ENCODE peak calls at places on chromosomes 7 and 10, in five cellular contexts. V is CD8-positive, alpha-beta T cell; Y is SJSA1; L is uterus; N is PC-3. H is an unnamed sample.

GRCh38 chr10:45261946-45262345 is 53.5 kb downstream of the OR13A1 start:
- DNase-seq in L (no peak), Y (no peak), N (no peak), V (no peak), H (no peak)

GRCh38 chr7:97430001-97430400 is 301.9 kb upstream of the TAC1 start:
- DNase-seq in L (no peak), N (no peak), Y (no peak), V (no peak), H (peak)

GRCh38 chr10:97069026-97069425 is 116.7 kb downstream of the SLIT1 start:
- DNase-seq in N (no peak), V (no peak), L (no peak), Y (no peak), H (no peak)

GRCh38 chr7:50728184-50728583 is 54.5 kb downstream of the GRB10 start:
- DNase-seq in L (no peak), V (no peak), Y (no peak), N (no peak), H (no peak)

GRCh38 chr10:88880287-88881094 is 446 bp downstream of the STAMBPL1 start:
- DNase-seq in L (peak), V (peak), N (peak), Y (peak), H (peak)

GRCh38 chr7:31858051-31858450 is 171.0 kb downstream of the PPP1R17 start:
- DNase-seq in L (no peak), V (no peak), N (peak), Y (no peak), H (no peak)

GRCh38 chr10:59524373-59524772 is 162.0 kb upstream of the FAM13C start:
- DNase-seq in L (peak), V (no peak), N (no peak), Y (no peak), H (no peak)

GRCh38 chr7:26376208-26376917 is 84.7 kb downstream of the SNX10 start:
- DNase-seq in V (peak), N (no peak), Y (no peak), L (no peak), H (no peak)

GRCh38 chr10:29767958-29768357 is 133.2 kb upstream of the SVIL start:
- DNase-seq in N (no peak), Y (no peak), V (no peak), L (no peak), H (no peak)

GRCh38 chr10:70684374-70684773 is 12.1 kb downstream of the ADAMTS14 start:
- DNase-seq in Y (no peak), L (no peak), N (no peak), V (no peak), H (no peak)

GRCh38 chr10:101291254-101292193 is 62.3 kb upstream of the LBX1 start:
- DNase-seq in V (peak), N (peak), Y (peak), L (no peak), H (peak)

GRCh38 chr7:153276394-153276793 is 516.8 kb downstream of the ACTR3B start:
- DNase-seq in Y (no peak), L (no peak), V (no peak), N (no peak), H (no peak)

GRCh38 chr10:104330168-104331117 is 7.8 kb downstream of the ITPRIP start:
- DNase-seq in N (peak), L (peak), V (no peak), Y (peak), H (no peak)

GRCh38 chr10:131743190-131744151 is 157.3 kb upstream of the PPP2R2D start:
- DNase-seq in L (no peak), Y (peak), V (no peak), N (no peak), H (no peak)

GRCh38 chr7:99843808-99844207 is 16.0 kb downstream of the CYP3A43 start:
- DNase-seq in V (no peak), L (no peak), Y (no peak), N (no peak), H (no peak)

GRCh38 chr10:986137-986825 is 2.0 kb upstream of the GTPBP4 start:
- DNase-seq in Y (peak), V (no peak), N (peak), L (no peak), H (no peak)
- H3K27ac ChIP-seq in Y (peak), V (no peak), N (peak), L (no peak), H (no peak)

DNA sequence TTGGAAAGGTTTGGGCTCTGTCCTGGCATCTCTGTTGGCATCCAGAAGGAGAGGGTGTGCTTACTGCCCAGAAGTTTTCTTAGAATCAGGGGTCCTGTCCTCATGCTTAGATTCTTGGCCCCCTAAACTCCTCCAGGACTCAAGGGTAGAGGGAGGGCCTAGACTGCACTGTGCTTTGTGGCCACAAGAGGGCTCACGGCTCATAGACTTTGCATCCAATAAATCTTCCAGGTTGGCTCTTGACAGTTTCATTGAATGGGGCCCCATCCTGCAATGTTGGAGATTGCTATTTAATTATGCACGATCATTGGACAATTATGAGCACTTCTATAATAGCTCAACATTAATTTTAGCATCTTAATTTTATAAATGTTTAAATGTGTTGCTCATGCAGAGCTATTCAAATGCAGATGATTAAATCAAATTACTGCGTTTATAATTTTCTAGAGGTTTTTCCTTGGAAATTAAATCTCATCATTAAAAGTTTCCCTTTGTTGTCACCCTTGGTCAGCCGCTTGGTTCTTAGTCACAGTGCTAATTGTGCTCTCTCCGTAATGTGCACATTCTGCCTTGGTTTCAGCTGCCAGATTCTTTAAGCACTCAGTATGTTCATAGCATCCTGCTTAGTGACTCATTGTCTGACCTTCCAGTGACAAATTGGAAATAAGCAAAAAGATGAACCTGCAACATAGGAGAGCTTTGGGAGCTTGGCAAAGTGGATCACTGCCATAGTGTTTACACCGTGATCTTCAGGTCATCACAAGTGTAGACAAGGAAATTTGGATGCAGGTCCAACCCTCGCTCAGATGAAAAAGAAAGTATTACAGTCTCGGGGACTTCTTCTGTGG is 33.5 kb upstream of the PLPP4 start:
- DNase-seq in L (no peak), Y (peak), V (no peak), N (peak), H (peak)
- H3K27ac ChIP-seq in L (no peak), Y (no peak), V (no peak), N (peak), H (no peak)

GRCh38 chr10:60537697-60538096 is 148.0 kb upstream of the ANK3 start:
- DNase-seq in N (peak), Y (no peak), L (no peak), V (no peak), H (no peak)

GRCh38 chr10:60532691-60533468 is 143.2 kb upstream of the ANK3 start:
- DNase-seq in V (no peak), N (peak), Y (no peak), L (no peak), H (no peak)

GRCh38 chr10:60534791-60535389 is 145.2 kb upstream of the ANK3 start:
- DNase-seq in N (no peak), V (no peak), L (no peak), Y (no peak), H (no peak)

GRCh38 chr10:60535427-60535826 is 145.8 kb upstream of the ANK3 start:
- DNase-seq in L (no peak), Y (no peak), N (peak), V (no peak), H (no peak)

GRCh38 chr10:60536529-60537114 is 146.9 kb upstream of the ANK3 start:
- DNase-seq in L (no peak), N (peak), V (no peak), Y (no peak), H (no peak)
- H3K27ac ChIP-seq in L (no peak), N (peak), V (no peak), Y (no peak), H (peak)

DNA sequence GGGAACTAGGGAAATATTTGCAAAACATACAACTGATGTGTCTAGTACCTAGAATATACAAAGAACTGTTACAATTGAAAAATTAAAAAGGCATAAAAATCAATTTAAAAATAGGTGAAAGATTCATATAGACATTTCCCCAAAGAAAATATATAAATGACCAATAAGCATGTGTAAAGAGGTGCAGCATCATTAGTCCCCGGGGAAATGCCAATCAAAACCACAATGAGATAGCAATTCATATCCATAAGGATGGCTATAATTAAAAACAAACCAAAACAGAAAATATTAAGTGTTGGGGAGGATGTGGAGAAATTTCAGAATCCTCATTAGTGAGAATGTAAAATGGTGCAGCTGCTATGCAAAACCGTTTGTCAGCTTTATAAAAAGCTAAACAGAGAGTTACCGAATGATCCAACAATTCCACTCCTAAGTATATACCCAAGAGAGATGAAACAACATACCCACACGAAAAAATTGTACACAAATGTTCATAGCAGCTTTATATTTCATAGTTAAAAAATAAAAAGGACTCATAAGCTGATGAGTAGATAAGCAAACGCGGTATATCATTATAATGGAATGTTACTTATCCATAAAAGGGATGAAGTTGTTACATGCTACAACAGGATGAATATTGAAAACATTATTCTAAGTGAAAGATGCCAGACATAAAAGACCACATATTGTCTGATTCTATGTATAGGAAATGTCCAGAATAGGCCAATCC is 210.1 kb upstream of the INHBA start:
- DNase-seq in V (no peak), L (no peak), Y (no peak), N (peak), H (no peak)
- H3K27ac ChIP-seq in V (no peak), L (no peak), Y (peak), N (peak), H (no peak)

DNA sequence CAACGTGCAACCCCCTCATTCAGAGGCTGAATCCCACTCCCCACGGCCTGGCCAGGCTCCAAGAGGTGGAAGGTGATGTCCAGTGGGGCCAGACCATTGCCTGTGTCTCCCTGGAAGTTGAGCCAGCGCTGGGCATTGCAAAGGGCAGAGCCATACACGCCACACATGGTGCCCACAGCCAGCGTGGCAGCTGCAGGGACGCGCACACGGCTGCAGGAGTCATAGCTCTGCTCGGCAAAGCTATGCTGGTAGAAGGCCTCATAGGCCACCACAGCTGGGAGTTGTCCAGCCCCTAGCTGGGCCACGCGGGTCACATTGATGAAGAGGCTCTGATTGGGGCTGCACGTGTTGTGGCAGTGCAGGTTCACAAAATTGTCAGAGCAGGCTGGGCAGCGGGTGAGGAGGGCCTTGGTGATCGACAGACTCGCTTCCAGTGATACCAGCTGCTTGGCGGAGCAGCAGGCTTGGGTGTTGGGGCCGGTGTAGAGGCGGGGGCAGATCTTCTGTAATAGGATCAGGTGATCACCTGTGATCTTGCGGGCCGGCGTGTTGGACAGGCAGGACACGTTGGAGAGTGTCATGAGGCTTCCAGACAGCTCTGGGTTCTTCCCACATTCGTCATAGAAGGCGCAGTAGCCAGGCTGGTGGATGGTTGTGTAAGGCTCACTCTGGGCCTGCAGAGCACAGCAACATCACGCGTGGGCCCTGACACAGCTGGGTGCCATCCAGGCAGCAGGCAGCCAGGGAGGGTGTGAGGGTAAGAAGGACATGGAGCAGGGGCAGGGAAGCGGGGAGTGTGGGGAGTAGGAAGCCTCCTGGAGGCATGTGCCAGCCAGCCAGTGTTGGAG is 1.2 kb downstream of the NPC1L1 start:
- DNase-seq in V (no peak), Y (no peak), L (no peak), N (no peak), H (no peak)
- H3K27ac ChIP-seq in V (no peak), Y (no peak), L (no peak), N (no peak), H (no peak)

DNA sequence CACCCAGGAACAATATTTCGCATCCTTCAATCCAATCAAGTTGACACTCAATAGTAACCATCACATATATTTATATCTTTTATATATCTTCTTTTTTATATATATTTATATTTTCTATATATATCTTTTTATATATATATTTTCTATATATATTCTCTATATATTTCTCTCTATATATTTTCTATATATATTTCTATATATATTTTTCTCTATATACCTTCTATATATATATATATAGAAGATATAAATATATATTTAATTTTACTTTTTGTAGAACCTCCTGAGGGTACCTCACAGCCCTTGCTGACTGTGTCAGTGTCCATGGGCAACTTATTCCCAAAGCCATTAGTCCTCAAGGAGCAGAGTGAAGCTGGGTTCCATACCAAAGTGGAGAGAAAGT is 24.4 kb upstream of the AKR1B10 start:
- DNase-seq in Y (no peak), N (no peak), L (no peak), V (no peak), H (no peak)
- H3K27ac ChIP-seq in Y (no peak), N (no peak), L (no peak), V (no peak), H (no peak)